ENCODE peak calls at places on chromosomes 5 and 9, in four cellular contexts. F, M, C and T are unnamed samples.

GRCh38 chr5:61053937-61054336 is 108.3 kb downstream of the SMIM15 start:
- DNase-seq in M (no peak), F (no peak), C (no peak), T (peak)

GRCh38 chr5:120362426-120362825 is 101.7 kb upstream of the PRR16 start:
- DNase-seq in F (no peak), M (no peak), C (no peak), T (no peak)

GRCh38 chr5:33367396-33367795 is 73.4 kb upstream of the TARS1 start:
- DNase-seq in F (no peak), M (no peak), C (no peak), T (no peak)

GRCh38 chr5:115379622-115380344 is 83.3 kb upstream of the CCDC112 start:
- DNase-seq in F (no peak), C (peak), M (no peak), T (peak)

GRCh38 chr5:84382363-84383295 is 2.1 kb downstream of the EDIL3 start:
- DNase-seq in C (peak), M (no peak), F (peak), T (no peak)

GRCh38 chr9:114718801-114719221 is 36.8 kb upstream of the TEX48 start:
- DNase-seq in C (peak), F (no peak), M (no peak), T (peak)

GRCh38 chr9:134065720-134066419 is 2.0 kb downstream of the BRD3 start:
- DNase-seq in C (peak), M (no peak), F (no peak), T (no peak)

GRCh38 chr5:168765220-168766037 is 186.3 kb upstream of the PANK3 start:
- DNase-seq in C (no peak), F (no peak), M (no peak), T (no peak)

GRCh38 chr5:7754997-7755596 is 95.8 kb downstream of the CFAP90 start:
- DNase-seq in F (peak), M (no peak), C (peak), T (no peak)

GRCh38 chr9:107684224-107684623 is 194.7 kb upstream of the KLF4 start:
- DNase-seq in C (no peak), M (no peak), F (no peak), T (no peak)

GRCh38 chr9:21901538-21901937 is 92.7 kb downstream of the CDKN2A start:
- DNase-seq in C (no peak), F (no peak), M (no peak), T (no peak)

GRCh38 chr9:84315278-84315877 is 25.2 kb downstream of the SLC28A3 start:
- DNase-seq in F (peak), C (peak), M (no peak), T (no peak)

GRCh38 chr5:55456216-55456895 is 78.4 kb downstream of the PLPP1 start:
- DNase-seq in C (peak), F (no peak), M (no peak), T (no peak)

GRCh38 chr5:74294231-74294705 is 346.3 kb downstream of the ENC1 start:
- DNase-seq in C (no peak), M (no peak), F (no peak), T (no peak)

GRCh38 chr9:80376180-80376579 is 804.4 kb downstream of the TLE4 start:
- DNase-seq in C (no peak), F (no peak), M (no peak), T (no peak)

GRCh38 chr5:138441221-138441620 is 2.4 kb downstream of the REEP2 start:
- DNase-seq in F (no peak), M (no peak), C (no peak), T (no peak)

GRCh38 chr9:90900130-90900529 is 98.5 kb downstream of the SYK start:
- DNase-seq in C (no peak), F (no peak), M (no peak), T (no peak)

GRCh38 chr9:89137548-89138462 is 40.8 kb downstream of the SHC3 start:
- DNase-seq in F (no peak), C (peak), M (peak), T (peak)

GRCh38 chr5:61678966-61679365 is 346.9 kb downstream of the ZSWIM6 start:
- DNase-seq in M (no peak), C (no peak), F (no peak), T (no peak)

GRCh38 chr5:75037106-75037505 is 15.3 kb downstream of the GCNT4 start:
- DNase-seq in C (peak), F (no peak), M (peak), T (peak)

GRCh38 chr5:6717247-6717646 is 4.0 kb downstream of the TENT4A start:
- DNase-seq in C (no peak), M (no peak), F (no peak), T (no peak)

GRCh38 chr9:8826281-8826680 is 1026.7 kb upstream of the DMAC1 start:
- DNase-seq in F (no peak), C (no peak), M (no peak), T (no peak)

GRCh38 chr5:15106530-15107283 is 235.1 kb upstream of the ANKH start:
- DNase-seq in F (no peak), C (no peak), M (no peak), T (no peak)

GRCh38 chr5:23257656-23258055 is 249.8 kb upstream of the PRDM9 start:
- DNase-seq in F (no peak), M (no peak), C (peak), T (peak)

GRCh38 chr5:36744678-36745659 is 131.6 kb upstream of the NIPBL start:
- DNase-seq in C (peak), F (peak), M (no peak), T (no peak)

GRCh38 chr9:76379494-76379893 is 14.7 kb downstream of the RFK start:
- DNase-seq in F (no peak), C (peak), M (no peak), T (peak)

DNA sequence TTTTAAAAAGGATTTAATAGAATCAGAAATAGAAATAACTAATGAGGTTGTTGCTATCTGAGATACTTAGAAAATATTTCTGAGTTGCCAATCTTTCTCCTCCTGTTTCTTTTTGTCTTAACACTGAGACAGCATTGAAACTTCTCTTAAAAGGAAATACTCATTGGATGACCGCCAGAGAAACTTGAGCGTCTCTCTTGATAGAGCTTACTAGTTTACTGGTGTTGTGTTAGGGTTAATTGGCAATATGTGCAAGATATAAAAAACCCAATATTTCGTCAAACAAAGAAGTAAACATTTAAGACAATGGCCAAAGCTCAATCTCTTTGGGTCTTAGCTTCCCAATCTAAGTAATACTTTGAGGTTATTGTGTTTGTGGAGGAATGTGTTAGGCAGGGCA is 176.4 kb upstream of the CHD1 start:
- DNase-seq in M (no peak), C (no peak), F (no peak), T (no peak)
- TF ChIP-seq CTCF in M (no peak), C (no peak), F (no peak), T (no peak)

DNA sequence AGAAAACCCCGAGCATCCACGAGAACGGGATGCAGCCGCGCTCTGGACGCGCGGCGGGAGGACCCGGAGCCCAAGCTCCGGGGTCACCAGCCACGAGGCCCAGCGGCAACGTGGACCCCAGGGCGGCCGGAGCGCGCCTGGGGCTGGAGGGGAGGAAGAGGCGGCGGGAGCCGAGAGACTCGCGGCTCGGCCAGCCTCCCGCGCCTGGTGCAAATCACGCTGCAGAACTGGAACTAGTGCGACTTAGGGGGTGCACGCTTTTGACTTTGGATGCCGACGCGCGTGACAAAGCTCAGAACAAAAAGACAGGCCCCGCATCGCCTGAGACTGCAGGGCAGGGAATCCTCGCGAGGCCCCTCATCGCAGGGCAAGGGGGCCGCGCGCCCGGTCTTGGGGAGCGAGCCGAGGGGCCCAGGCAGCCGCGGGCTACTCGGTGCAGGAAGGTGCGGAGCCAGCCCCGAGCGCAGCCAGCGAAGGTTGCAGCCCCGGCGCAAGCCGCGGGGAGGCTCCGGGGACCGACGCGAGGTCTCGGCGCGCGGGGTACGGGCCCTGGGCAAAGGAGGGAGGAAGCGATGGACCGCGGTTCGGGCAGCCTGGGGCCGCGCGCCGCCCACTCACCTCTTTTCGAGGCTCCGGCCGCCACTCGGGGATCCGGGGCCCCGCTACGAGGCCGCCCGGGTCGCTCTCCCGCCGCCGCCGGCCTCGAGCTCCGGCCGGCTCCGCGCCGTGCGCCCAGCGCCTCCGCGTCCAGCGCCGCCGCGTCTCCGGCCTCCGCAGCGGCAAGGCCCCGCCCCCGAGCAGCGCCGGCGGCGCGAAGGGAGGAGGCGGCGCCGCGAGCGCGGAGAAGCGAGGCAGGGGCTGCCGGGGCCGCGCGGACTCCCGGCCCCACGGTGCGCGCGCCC is at the start of gene GOLM1:
- DNase-seq in F (peak), M (no peak), C (peak), T (no peak)
- TF ChIP-seq CTCF in F (peak), M (no peak), C (peak), T (no peak)

DNA sequence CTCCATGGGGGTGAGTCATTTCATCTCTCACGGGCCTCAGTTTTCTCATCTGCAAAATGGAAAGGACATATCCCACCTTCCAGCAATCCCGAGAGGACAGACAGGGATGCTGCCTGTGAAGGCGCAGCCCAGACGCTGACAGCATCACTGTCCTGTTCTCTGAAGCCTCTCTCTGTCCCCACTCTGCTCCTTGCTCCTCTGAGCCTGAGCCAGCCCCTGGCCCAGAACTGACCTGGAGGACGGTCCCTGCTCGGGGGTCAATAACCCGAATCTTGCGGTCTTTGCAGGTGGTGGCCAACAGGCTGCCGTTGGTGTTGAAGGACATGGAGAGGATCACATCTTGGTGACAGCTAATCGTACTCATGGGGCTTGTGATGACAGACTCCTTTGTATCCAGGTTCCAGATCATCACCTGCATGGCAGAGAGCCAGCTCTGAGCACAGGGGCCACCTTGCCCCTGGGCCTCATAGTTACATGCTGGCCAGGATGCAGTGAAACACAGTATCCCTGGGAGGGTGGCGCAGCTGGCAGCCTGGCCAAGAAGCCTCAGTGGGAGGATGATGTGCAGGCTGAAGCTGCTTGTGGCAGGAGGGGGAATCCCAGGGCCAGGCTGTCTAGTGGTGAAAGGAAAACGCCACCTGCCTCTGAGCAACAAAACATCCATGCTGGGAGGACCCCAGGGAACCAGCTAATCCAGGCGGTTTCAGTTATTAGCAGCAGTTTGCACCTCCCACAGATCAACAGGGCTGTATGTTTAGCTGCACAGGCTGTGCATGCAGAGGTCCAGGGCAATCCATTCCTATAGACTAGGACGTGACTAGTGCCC is 14.0 kb upstream of the TRIM14 start:
- DNase-seq in M (no peak), C (no peak), F (no peak), T (no peak)
- TF ChIP-seq CTCF in M (no peak), C (no peak), F (no peak), T (no peak)

GRCh38 chr9:136108648-136109266 is 9.9 kb downstream of the TMEM250 start:
- DNase-seq in C (no peak), M (no peak), F (no peak), T (no peak)

GRCh38 chr9:136111910-136112309 is 6.8 kb downstream of the TMEM250 start:
- DNase-seq in F (no peak), M (no peak), C (no peak), T (no peak)

GRCh38 chr9:136109351-136110081 is 9.2 kb downstream of the TMEM250 start:
- DNase-seq in F (peak), M (peak), C (peak), T (no peak)

GRCh38 chr9:136111190-136111589 is 7.5 kb downstream of the TMEM250 start:
- DNase-seq in C (no peak), F (no peak), M (no peak), T (no peak)

DNA sequence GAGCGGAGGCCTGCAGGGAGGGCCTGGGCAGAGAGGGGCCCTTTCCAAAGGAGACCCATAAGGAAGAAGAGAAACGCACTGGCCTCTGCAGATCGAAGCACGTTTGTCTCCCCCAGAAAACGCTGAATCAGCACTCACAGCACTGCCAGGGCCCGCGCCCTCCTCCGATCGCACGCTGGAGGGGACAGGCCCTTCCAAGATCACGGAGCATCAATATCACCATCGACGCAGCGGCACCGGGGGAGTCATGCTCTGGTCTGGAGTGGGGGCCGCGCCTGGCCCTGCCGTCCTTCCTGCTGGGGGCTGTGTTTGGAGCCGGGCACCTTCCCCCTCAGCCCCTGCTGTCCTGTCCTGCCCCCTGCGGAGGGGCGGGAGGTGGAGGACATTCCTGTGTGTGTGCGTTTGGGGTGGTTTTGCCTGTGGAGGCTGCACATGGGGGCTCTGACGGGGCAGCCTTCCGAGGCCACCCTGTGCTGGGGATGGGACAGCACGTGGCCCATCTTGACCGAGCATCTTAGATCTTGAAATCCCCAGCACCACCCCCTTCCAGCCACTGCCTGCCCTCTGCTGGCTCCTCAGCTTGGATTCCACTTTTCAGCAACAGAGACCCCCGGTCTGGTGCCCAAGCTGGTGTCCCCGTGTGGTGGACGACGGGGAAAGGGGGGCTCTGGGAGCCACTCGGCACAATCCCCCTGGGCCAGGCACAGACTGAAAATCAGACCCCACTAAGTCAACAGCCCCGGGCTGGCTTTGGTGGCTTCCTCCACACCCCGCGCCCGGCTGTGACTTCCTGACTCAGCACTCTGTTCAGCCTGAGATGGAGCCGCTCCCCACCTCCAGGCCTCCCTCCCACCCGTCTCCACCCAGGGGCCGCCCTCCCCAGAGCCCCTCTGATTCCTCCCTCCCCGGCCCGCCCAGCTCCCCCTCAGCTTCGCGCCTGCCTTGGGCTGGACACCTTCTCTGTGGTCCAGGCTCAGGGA is 8.3 kb downstream of the TMEM250 start:
- DNase-seq in M (no peak), C (no peak), F (no peak), T (no peak)
- TF ChIP-seq CTCF in M (peak), C (no peak), F (no peak), T (peak)

GRCh38 chr5:154237946-154238345 is 47.4 kb downstream of the GALNT10 start:
- DNase-seq in F (no peak), M (no peak), C (no peak), T (no peak)

GRCh38 chr5:154236011-154236410 is 45.5 kb downstream of the GALNT10 start:
- DNase-seq in F (no peak), C (no peak), M (no peak), T (no peak)

GRCh38 chr5:154238776-154239481 is 48.4 kb downstream of the GALNT10 start:
- DNase-seq in F (no peak), M (no peak), C (no peak), T (no peak)

GRCh38 chr5:154237376-154237743 is 46.8 kb downstream of the GALNT10 start:
- DNase-seq in C (no peak), F (no peak), M (no peak), T (no peak)

DNA sequence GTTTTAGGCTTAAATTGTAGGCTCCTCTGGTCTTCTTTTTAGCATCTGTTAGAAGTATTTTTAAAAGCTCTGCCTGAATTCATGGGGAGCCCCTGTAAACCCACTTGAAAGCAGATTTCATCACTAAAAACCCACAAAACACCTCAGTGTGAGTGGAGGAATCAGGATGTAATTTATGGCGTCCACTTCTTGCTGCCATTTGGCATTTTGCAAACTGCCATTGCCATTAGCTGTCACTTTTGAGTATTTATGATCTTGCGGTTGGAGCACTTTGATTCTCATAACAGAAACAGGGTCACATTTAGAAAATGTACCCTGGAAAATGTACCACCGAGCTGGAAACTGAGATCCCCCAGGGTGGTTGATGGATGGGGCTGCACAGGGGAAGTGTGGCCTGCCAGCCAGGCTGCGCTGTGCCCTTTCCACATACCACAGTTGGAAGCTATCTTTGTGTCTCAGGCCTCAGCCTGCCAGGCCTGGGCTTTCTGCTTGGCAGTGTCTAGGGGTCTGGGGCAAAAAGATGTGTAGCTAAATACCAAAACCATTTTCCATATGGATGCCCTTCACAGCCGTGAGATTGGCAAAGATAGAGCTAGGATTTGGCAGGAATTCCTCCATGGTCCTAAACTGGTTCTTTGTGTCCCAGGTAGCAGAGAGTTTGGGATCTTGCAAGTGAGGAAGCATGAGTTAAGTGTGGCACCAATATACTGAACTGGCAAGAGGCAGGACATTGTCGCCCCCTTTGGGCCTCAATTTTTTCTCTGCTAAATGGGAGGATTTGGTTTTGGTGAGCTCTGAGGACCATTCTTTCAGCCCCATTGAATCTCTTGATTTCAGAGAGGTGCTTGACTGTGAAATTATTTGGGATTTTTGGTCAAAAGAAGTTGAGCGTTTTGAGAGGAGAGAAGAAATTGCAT is 46.2 kb downstream of the GALNT10 start:
- DNase-seq in C (no peak), F (no peak), M (no peak), T (no peak)
- TF ChIP-seq CTCF in C (no peak), F (no peak), M (no peak), T (no peak)

GRCh38 chr5:127373858-127374491 is 83.4 kb downstream of the MEGF10 start:
- DNase-seq in C (no peak), F (no peak), M (no peak), T (no peak)
- TF ChIP-seq CTCF in C (peak), F (peak), M (peak), T (peak)

DNA sequence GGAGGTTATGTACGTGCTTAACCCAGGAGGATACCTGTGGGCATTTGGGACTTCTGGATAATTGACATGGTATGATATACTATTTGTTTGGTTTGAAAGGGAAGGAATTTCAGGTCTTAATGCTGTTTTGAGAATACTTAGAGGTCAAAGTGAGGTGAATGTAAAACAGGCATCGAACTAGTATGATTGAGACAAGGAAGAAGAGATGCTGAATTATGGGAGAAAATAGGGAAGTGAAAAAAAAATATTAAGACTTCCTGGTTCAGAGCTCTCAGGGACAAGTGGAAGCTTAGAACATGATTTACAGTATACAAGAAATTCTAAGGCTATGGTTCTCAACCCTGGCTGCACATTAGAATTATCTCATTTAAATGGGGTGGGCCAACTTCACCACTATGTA is 115.3 kb downstream of the CD180 start:
- DNase-seq in C (no peak), F (no peak), M (no peak), T (no peak)
- TF ChIP-seq CTCF in C (no peak), F (no peak), M (no peak), T (no peak)